ENCODE peak calls at places on chromosomes 13 and 19, in ten cellular contexts. One of them, this sample, is unnamed.

GRCh38 chr13:100789481-100789880 is 114.9 kb upstream of the TMTC4 start:
- DNase-seq in prostate gland: peak
- DNase-seq in left ventricle myocardium inferior: no peak
- DNase-seq in foreskin keratinocyte: peak
- DNase-seq in A673: peak
- DNase-seq in Caco-2: no peak
- DNase-seq in stomach: peak
- DNase-seq in neural crest cell: no peak
- DNase-seq in uterus: no peak
- DNase-seq in HL-60: no peak
- DNase-seq in this sample: no peak

GRCh38 chr13:66180806-66181205 is 1049.3 kb downstream of the PCDH9 start:
- DNase-seq in neural crest cell: no peak
- DNase-seq in stomach: no peak
- DNase-seq in HL-60: no peak
- DNase-seq in foreskin keratinocyte: peak
- DNase-seq in prostate gland: no peak
- DNase-seq in A673: no peak
- DNase-seq in Caco-2: no peak
- DNase-seq in left ventricle myocardium inferior: no peak
- DNase-seq in uterus: no peak
- DNase-seq in this sample: no peak

GRCh38 chr19:51025809-51026553 is 435 bp downstream of the KLK11 start:
- DNase-seq in A673: no peak
- DNase-seq in foreskin keratinocyte: no peak
- DNase-seq in uterus: no peak
- DNase-seq in HL-60: no peak
- DNase-seq in prostate gland: peak
- DNase-seq in left ventricle myocardium inferior: no peak
- DNase-seq in Caco-2: no peak
- DNase-seq in neural crest cell: no peak
- DNase-seq in stomach: peak
- DNase-seq in this sample: peak

GRCh38 chr13:112078216-112078615 is 11.3 kb downstream of the SOX1 start:
- DNase-seq in A673: no peak
- DNase-seq in uterus: no peak
- DNase-seq in Caco-2: no peak
- DNase-seq in stomach: no peak
- DNase-seq in foreskin keratinocyte: no peak
- DNase-seq in left ventricle myocardium inferior: no peak
- DNase-seq in prostate gland: no peak
- DNase-seq in HL-60: no peak
- DNase-seq in neural crest cell: no peak
- DNase-seq in this sample: no peak

GRCh38 chr19:2561221-2561620 is 85.3 kb downstream of the GADD45B start:
- DNase-seq in A673: no peak
- DNase-seq in stomach: no peak
- DNase-seq in prostate gland: no peak
- DNase-seq in Caco-2: no peak
- DNase-seq in neural crest cell: no peak
- DNase-seq in HL-60: no peak
- DNase-seq in left ventricle myocardium inferior: peak
- DNase-seq in uterus: no peak
- DNase-seq in foreskin keratinocyte: no peak
- DNase-seq in this sample: peak

GRCh38 chr19:38728752-38729541 is 15.3 kb downstream of the CAPN12 start:
- DNase-seq in prostate gland: peak
- DNase-seq in HL-60: no peak
- DNase-seq in A673: no peak
- DNase-seq in Caco-2: no peak
- DNase-seq in foreskin keratinocyte: no peak
- DNase-seq in neural crest cell: no peak
- DNase-seq in uterus: peak
- DNase-seq in left ventricle myocardium inferior: peak
- DNase-seq in stomach: no peak
- DNase-seq in this sample: no peak

GRCh38 chr19:32421589-32422361 is 16.2 kb downstream of the DPY19L3 start:
- DNase-seq in HL-60: peak
- DNase-seq in stomach: no peak
- DNase-seq in Caco-2: no peak
- DNase-seq in foreskin keratinocyte: no peak
- DNase-seq in prostate gland: no peak
- DNase-seq in neural crest cell: no peak
- DNase-seq in left ventricle myocardium inferior: no peak
- DNase-seq in uterus: no peak
- DNase-seq in A673: no peak
- DNase-seq in this sample: peak

GRCh38 chr13:103188688-103189326 is 122.6 kb upstream of the SLC10A2 start:
- DNase-seq in stomach: no peak
- DNase-seq in neural crest cell: no peak
- DNase-seq in left ventricle myocardium inferior: no peak
- DNase-seq in Caco-2: peak
- DNase-seq in prostate gland: no peak
- DNase-seq in foreskin keratinocyte: peak
- DNase-seq in uterus: no peak
- DNase-seq in A673: peak
- DNase-seq in HL-60: no peak
- DNase-seq in this sample: no peak

GRCh38 chr13:49532593-49532992 is 36.8 kb downstream of the PHF11 start:
- DNase-seq in HL-60: no peak
- DNase-seq in stomach: no peak
- DNase-seq in Caco-2: no peak
- DNase-seq in foreskin keratinocyte: no peak
- DNase-seq in A673: no peak
- DNase-seq in uterus: no peak
- DNase-seq in prostate gland: no peak
- DNase-seq in left ventricle myocardium inferior: no peak
- DNase-seq in neural crest cell: no peak
- DNase-seq in this sample: no peak

GRCh38 chr13:77028202-77028601 is 1.2 kb upstream of the FBXL3 start:
- DNase-seq in HL-60: no peak
- DNase-seq in prostate gland: no peak
- DNase-seq in left ventricle myocardium inferior: no peak
- DNase-seq in neural crest cell: no peak
- DNase-seq in uterus: peak
- DNase-seq in stomach: no peak
- DNase-seq in Caco-2: no peak
- DNase-seq in foreskin keratinocyte: no peak
- DNase-seq in A673: no peak
- DNase-seq in this sample: no peak

GRCh38 chr19:31347828-31348314 is 1.4 kb downstream of the TSHZ3 start:
- DNase-seq in A673: no peak
- DNase-seq in neural crest cell: no peak
- DNase-seq in uterus: peak
- DNase-seq in HL-60: no peak
- DNase-seq in stomach: no peak
- DNase-seq in Caco-2: no peak
- DNase-seq in prostate gland: no peak
- DNase-seq in left ventricle myocardium inferior: no peak
- DNase-seq in foreskin keratinocyte: no peak
- DNase-seq in this sample: no peak

GRCh38 chr19:49016067-49016839 is 638 bp downstream of the LHB start:
- DNase-seq in Caco-2: no peak
- DNase-seq in foreskin keratinocyte: no peak
- DNase-seq in neural crest cell: no peak
- DNase-seq in uterus: no peak
- DNase-seq in prostate gland: no peak
- DNase-seq in stomach: no peak
- DNase-seq in HL-60: no peak
- DNase-seq in A673: no peak
- DNase-seq in left ventricle myocardium inferior: no peak
- DNase-seq in this sample: no peak

GRCh38 chr13:30021611-30022010 is 171.2 kb upstream of the UBL3 start:
- DNase-seq in Caco-2: no peak
- DNase-seq in foreskin keratinocyte: no peak
- DNase-seq in stomach: no peak
- DNase-seq in neural crest cell: no peak
- DNase-seq in uterus: no peak
- DNase-seq in HL-60: no peak
- DNase-seq in A673: peak
- DNase-seq in prostate gland: no peak
- DNase-seq in left ventricle myocardium inferior: no peak
- DNase-seq in this sample: no peak

GRCh38 chr19:8654591-8655339 is 24.3 kb downstream of the NFILZ start:
- DNase-seq in neural crest cell: peak
- DNase-seq in left ventricle myocardium inferior: peak
- DNase-seq in HL-60: peak
- DNase-seq in uterus: peak
- DNase-seq in foreskin keratinocyte: peak
- DNase-seq in Caco-2: peak
- DNase-seq in stomach: peak
- DNase-seq in prostate gland: no peak
- DNase-seq in A673: peak
- DNase-seq in this sample: peak

GRCh38 chr19:36973021-36973843 is 57.1 kb downstream of the ZNF568 start:
- DNase-seq in foreskin keratinocyte: peak
- DNase-seq in A673: peak
- DNase-seq in neural crest cell: no peak
- DNase-seq in stomach: peak
- DNase-seq in HL-60: peak
- DNase-seq in uterus: peak
- DNase-seq in left ventricle myocardium inferior: peak
- DNase-seq in Caco-2: no peak
- DNase-seq in prostate gland: peak
- DNase-seq in this sample: peak
- TF ChIP-seq CTCF in foreskin keratinocyte: peak
- TF ChIP-seq CTCF in A673: peak
- TF ChIP-seq CTCF in neural crest cell: no peak
- TF ChIP-seq CTCF in stomach: peak
- TF ChIP-seq CTCF in HL-60: peak
- TF ChIP-seq CTCF in uterus: peak
- TF ChIP-seq CTCF in left ventricle myocardium inferior: peak
- TF ChIP-seq CTCF in Caco-2: no peak
- TF ChIP-seq CTCF in prostate gland: peak
- TF ChIP-seq CTCF in this sample: peak

GRCh38 chr13:43787518-43787891 is 733 bp upstream of the ENOX1 start:
- DNase-seq in uterus: no peak
- DNase-seq in A673: no peak
- DNase-seq in prostate gland: no peak
- DNase-seq in stomach: no peak
- DNase-seq in Caco-2: no peak
- DNase-seq in left ventricle myocardium inferior: no peak
- DNase-seq in foreskin keratinocyte: no peak
- DNase-seq in neural crest cell: no peak
- DNase-seq in HL-60: no peak
- DNase-seq in this sample: no peak

GRCh38 chr13:43787998-43788397 is 1.2 kb upstream of the ENOX1 start:
- DNase-seq in neural crest cell: peak
- DNase-seq in HL-60: no peak
- DNase-seq in prostate gland: no peak
- DNase-seq in A673: peak
- DNase-seq in left ventricle myocardium inferior: no peak
- DNase-seq in stomach: no peak
- DNase-seq in foreskin keratinocyte: peak
- DNase-seq in Caco-2: peak
- DNase-seq in uterus: no peak
- DNase-seq in this sample: no peak

GRCh38 chr13:43785681-43786471 is 896 bp downstream of the ENOX1 start:
- DNase-seq in prostate gland: peak
- DNase-seq in foreskin keratinocyte: peak
- DNase-seq in uterus: peak
- DNase-seq in Caco-2: peak
- DNase-seq in HL-60: no peak
- DNase-seq in left ventricle myocardium inferior: peak
- DNase-seq in stomach: peak
- DNase-seq in neural crest cell: peak
- DNase-seq in A673: peak
- DNase-seq in this sample: no peak

GRCh38 chr13:43786472-43786765 is 353 bp downstream of the ENOX1 start:
- DNase-seq in HL-60: no peak
- DNase-seq in Caco-2: no peak
- DNase-seq in uterus: no peak
- DNase-seq in neural crest cell: no peak
- DNase-seq in stomach: no peak
- DNase-seq in A673: no peak
- DNase-seq in left ventricle myocardium inferior: no peak
- DNase-seq in prostate gland: no peak
- DNase-seq in foreskin keratinocyte: no peak
- DNase-seq in this sample: no peak

GRCh38 chr13:43786766-43787517 is at the start of gene ENOX1:
- DNase-seq in foreskin keratinocyte: peak
- DNase-seq in stomach: peak
- DNase-seq in neural crest cell: peak
- DNase-seq in HL-60: peak
- DNase-seq in uterus: peak
- DNase-seq in Caco-2: peak
- DNase-seq in A673: peak
- DNase-seq in prostate gland: peak
- DNase-seq in left ventricle myocardium inferior: peak
- DNase-seq in this sample: no peak
- TF ChIP-seq CTCF in foreskin keratinocyte: peak
- TF ChIP-seq CTCF in stomach: no peak
- TF ChIP-seq CTCF in neural crest cell: peak
- TF ChIP-seq CTCF in HL-60: no peak
- TF ChIP-seq CTCF in uterus: peak
- TF ChIP-seq CTCF in Caco-2: no peak
- TF ChIP-seq CTCF in A673: peak
- TF ChIP-seq CTCF in prostate gland: no peak
- TF ChIP-seq CTCF in left ventricle myocardium inferior: peak
- TF ChIP-seq CTCF in this sample: no peak

DNA sequence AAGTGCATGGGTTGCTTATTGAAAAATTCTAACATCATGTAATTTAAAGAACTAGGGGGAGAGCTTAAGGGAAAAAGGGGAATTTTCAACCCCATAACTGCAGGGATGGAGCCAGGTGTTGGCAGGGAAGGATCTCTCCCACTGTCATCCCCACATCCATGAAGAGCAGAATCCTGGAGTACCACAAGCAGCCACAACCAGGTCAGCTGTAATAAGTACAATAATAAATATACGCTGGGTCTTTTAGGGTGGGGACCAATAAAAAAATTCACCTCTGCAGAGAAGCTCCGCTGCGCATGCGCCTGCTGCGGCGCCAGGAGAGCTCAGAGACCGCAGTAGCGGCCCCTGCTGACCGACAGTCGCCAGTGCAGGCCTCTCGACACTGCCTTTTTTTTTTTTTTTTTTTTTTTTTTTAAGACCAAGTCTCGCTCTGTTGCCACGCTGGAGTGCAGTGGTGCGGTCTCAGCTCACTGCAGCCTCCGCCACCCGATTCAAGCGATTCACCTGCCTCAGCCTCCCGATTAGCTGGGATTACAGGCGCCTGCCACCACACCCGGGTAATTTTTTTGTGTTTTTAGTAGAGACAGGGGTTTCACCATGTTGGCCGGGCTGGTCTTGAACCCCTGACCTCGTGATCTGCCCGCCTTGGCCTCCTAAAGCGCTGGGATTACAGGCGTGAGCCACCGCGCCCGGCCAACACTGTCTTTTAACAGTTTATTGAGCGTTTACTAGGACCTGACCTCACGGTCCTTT is 2.5 kb upstream of the EEF2 start:
- DNase-seq in prostate gland: peak
- DNase-seq in Caco-2: peak
- DNase-seq in foreskin keratinocyte: peak
- DNase-seq in neural crest cell: peak
- DNase-seq in A673: peak
- DNase-seq in HL-60: peak
- DNase-seq in uterus: peak
- DNase-seq in left ventricle myocardium inferior: peak
- DNase-seq in stomach: peak
- DNase-seq in this sample: peak
- TF ChIP-seq CTCF in prostate gland: peak
- TF ChIP-seq CTCF in Caco-2: peak
- TF ChIP-seq CTCF in foreskin keratinocyte: peak
- TF ChIP-seq CTCF in neural crest cell: peak
- TF ChIP-seq CTCF in A673: peak
- TF ChIP-seq CTCF in HL-60: peak
- TF ChIP-seq CTCF in uterus: peak
- TF ChIP-seq CTCF in left ventricle myocardium inferior: peak
- TF ChIP-seq CTCF in stomach: peak
- TF ChIP-seq CTCF in this sample: peak

GRCh38 chr19:57802269-57802668 is 12.4 kb downstream of the ZNF552 start:
- DNase-seq in A673: no peak
- DNase-seq in foreskin keratinocyte: no peak
- DNase-seq in left ventricle myocardium inferior: no peak
- DNase-seq in stomach: no peak
- DNase-seq in HL-60: no peak
- DNase-seq in neural crest cell: no peak
- DNase-seq in Caco-2: no peak
- DNase-seq in prostate gland: no peak
- DNase-seq in uterus: no peak
- DNase-seq in this sample: no peak
- TF ChIP-seq CTCF in A673: no peak
- TF ChIP-seq CTCF in foreskin keratinocyte: no peak
- TF ChIP-seq CTCF in left ventricle myocardium inferior: no peak
- TF ChIP-seq CTCF in stomach: no peak
- TF ChIP-seq CTCF in HL-60: no peak
- TF ChIP-seq CTCF in neural crest cell: no peak
- TF ChIP-seq CTCF in Caco-2: no peak
- TF ChIP-seq CTCF in prostate gland: no peak
- TF ChIP-seq CTCF in uterus: no peak
- TF ChIP-seq CTCF in this sample: no peak

This sample was measured in CD14-positive monocyte.